ENCODE peak calls at places on chromosomes 5 and 9, in seven cellular contexts. K is left ventricle myocardium inferior, V is PC-3, J is cardiac fibroblast, L is GM20000, H is neural crest cell, S is cardiac muscle cell. O is an unnamed sample.
A peak's percentile ranks its signal among the peaks of the same experiment; 100 is the strongest.

GRCh38 chr5:169827769-169828168 is 152.5 kb downstream of the INSYN2B start:
- DNase-seq in J (peak; percentile 20), V (no peak), K (no peak), L (no peak), H (no peak), S (peak; percentile 51), O (no peak)

GRCh38 chr5:1414311-1415058 is 30.8 kb downstream of the SLC6A3 start:
- DNase-seq in J (no peak), K (peak; percentile 12), L (peak; percentile 71), H (no peak), S (no peak), V (peak; percentile 30), O (no peak)

GRCh38 chr9:128009639-128010038 is 28.9 kb upstream of the EEIG1 start:
- DNase-seq in H (no peak), K (no peak), S (no peak), V (no peak), J (no peak), L (no peak), O (no peak)

GRCh38 chr5:105238561-105238960 is 1676.0 kb upstream of the NUDT12 start:
- DNase-seq in H (no peak), V (no peak), L (no peak), S (no peak), K (no peak), J (no peak), O (no peak)

GRCh38 chr9:114487607-114488300 is 17.5 kb downstream of the WHRN start:
- DNase-seq in S (peak; percentile 77), J (peak; percentile 77), H (peak; percentile 71), V (peak; percentile 82), L (peak; percentile 71), K (no peak), O (peak; percentile 66)

GRCh38 chr5:140084466-140084865 is 29.4 kb upstream of the PURA start:
- DNase-seq in S (no peak), H (no peak), V (no peak), K (peak; percentile 28), L (no peak), J (no peak), O (no peak)

GRCh38 chr9:96246267-96246671 is 55.7 kb downstream of the HSD17B3 start:
- DNase-seq in V (no peak), H (no peak), J (no peak), L (no peak), S (no peak), K (no peak), O (no peak)

GRCh38 chr9:115808108-115808507 is 345.5 kb upstream of the PAPPA start:
- DNase-seq in L (no peak), J (peak; percentile 29), S (peak; percentile 45), K (no peak), V (peak; percentile 55), H (no peak), O (no peak)

GRCh38 chr5:176658007-176658599 is 10.8 kb downstream of the TSPAN17 start:
- DNase-seq in V (peak; percentile 68), H (peak; percentile 70), K (peak; percentile 60), L (peak; percentile 68), J (peak; percentile 72), S (peak; percentile 79), O (peak; percentile 37)

GRCh38 chr5:126376443-126376842 is 46.8 kb upstream of the GRAMD2B start:
- DNase-seq in S (no peak), J (no peak), H (no peak), K (no peak), V (no peak), L (no peak), O (no peak)

GRCh38 chr5:138389332-138389731 is 36.8 kb downstream of the KDM3B start:
- DNase-seq in K (no peak), S (peak; percentile 38), L (no peak), J (no peak), V (no peak), H (no peak), O (no peak)

GRCh38 chr9:96027271-96028131 is 152.0 kb downstream of the ERCC6L2 start:
- DNase-seq in S (no peak), K (peak; percentile 33), H (peak; percentile 16), J (no peak), V (no peak), L (peak; percentile 45), O (no peak)

GRCh38 chr5:8333977-8334376 is 465.0 kb downstream of the MTRR start:
- DNase-seq in J (no peak), K (no peak), L (no peak), S (peak; percentile 50), H (no peak), V (no peak), O (no peak)

GRCh38 chr5:110736763-110737162 is 2.0 kb upstream of the SLC25A46 start:
- DNase-seq in S (no peak), L (no peak), V (no peak), H (no peak), K (no peak), J (no peak), O (no peak)

GRCh38 chr9:132638240-132638639 is 31.5 kb downstream of the DDX31 start:
- DNase-seq in K (no peak), H (no peak), L (no peak), V (peak; percentile 40), J (no peak), S (peak; percentile 40), O (no peak)

GRCh38 chr9:94563548-94563947 is 8.7 kb downstream of the PCAT7 start:
- DNase-seq in J (no peak), V (no peak), S (no peak), K (no peak), L (no peak), H (no peak), O (no peak)

GRCh38 chr5:132774896-132775295 is 2.1 kb downstream of the SEPTIN8 start:
- DNase-seq in K (no peak), S (no peak), V (no peak), H (no peak), L (no peak), J (no peak), O (no peak)

GRCh38 chr5:125536582-125536981 is 790.1 kb upstream of the ZNF608 start:
- DNase-seq in L (no peak), H (no peak), S (peak; percentile 68), K (no peak), V (no peak), J (peak; percentile 33), O (no peak)

GRCh38 chr5:55241756-55242155 is 8.3 kb upstream of the CCNO start:
- DNase-seq in H (no peak), L (no peak), K (no peak), J (no peak), S (no peak), V (no peak), O (no peak)

GRCh38 chr5:158530111-158530510 is 569.6 kb downstream of the EBF1 start:
- DNase-seq in H (no peak), K (no peak), L (no peak), V (no peak), S (no peak), J (no peak), O (no peak)

GRCh38 chr9:35675732-35676392 is 2.1 kb downstream of the CA9 start:
- DNase-seq in V (no peak), H (peak; percentile 90), S (peak; percentile 44), K (no peak), L (peak; percentile 65), J (no peak), O (no peak)

DNA sequence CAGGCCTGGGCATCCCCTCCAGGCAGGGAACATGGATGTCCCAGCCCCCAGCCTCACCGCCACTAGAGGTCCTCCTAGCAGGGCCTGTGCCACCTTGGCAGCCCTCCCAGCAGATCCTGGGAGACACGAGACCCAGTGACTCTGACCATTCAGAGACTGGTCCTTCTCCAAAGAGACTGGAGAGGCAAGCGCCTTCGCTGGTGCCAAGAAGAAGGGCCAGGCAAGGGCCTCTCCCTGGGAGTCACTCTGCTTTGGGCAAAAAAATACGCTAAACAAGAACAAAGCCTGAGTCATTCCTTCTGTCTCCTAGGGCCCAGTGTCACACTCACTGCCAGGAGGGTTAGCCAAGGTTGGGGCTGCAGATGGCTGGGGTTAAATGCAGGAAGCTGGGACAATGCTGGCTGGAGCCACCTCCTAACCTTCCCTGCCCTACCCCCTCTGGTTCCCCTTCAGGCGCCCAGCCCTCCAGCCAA is 35.3 kb upstream of the SMIM23 start:
- DNase-seq in K (peak; percentile 49), L (no peak), V (peak; percentile 42), J (peak; percentile 60), H (no peak), S (peak; percentile 8), O (peak; percentile 12)
- TF ChIP-seq CTCF in K (peak; percentile 33), L (peak; percentile 12), V (peak; percentile 48), J (peak; percentile 10), H (no peak), S (no peak), O (peak; percentile 32)

GRCh38 chr9:86708918-86709835 is 238.1 kb downstream of the GAS1 start:
- DNase-seq in J (no peak), S (no peak), H (no peak), K (no peak), V (no peak), L (no peak), O (no peak)
- TF ChIP-seq CTCF in J (no peak), S (no peak), H (no peak), K (no peak), V (no peak), L (no peak), O (no peak)

DNA sequence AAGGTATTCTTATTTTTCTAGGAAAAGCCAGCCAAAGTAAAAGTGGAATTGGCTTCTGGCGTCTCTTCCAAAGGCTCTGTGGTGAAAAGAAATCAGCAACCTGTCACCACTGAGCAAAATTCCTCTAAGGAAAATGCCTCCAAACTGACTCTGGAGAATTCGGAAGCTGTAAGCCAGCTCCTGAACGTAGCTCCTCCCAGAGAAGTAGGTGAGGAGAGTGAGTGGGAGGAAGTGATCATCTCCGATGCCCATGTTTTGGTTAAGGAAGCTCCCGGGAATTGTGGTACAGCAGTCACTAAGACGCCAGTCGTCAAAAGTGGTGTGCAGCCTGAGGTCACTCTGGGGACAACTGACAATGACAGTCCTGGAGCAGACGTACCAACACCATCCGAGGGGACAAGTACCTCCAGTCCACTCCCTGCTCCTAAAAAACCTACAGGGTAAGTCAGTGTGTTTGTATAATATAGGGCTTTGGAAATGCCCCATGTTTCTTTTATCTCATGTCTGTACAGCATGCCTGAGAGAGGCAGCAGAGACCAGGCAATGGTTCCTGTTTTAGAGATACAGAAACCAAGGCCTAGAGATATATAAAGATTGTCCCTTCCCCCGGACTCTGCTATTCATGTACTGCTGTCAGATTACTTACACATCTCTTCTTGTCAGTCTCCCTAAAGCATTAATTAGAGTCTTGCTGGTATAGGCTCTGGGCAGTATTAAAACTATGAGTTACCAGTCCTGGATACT is 23.9 kb downstream of the HMGXB3 start:
- DNase-seq in K (no peak), J (no peak), S (no peak), V (no peak), L (no peak), H (no peak), O (no peak)
- TF ChIP-seq CTCF in K (peak; percentile 45), J (no peak), S (no peak), V (no peak), L (no peak), H (no peak), O (no peak)

GRCh38 chr5:13214182-13214581 is 730.3 kb downstream of the DNAH5 start:
- DNase-seq in L (no peak), J (no peak), K (no peak), V (no peak), H (no peak), S (no peak), O (no peak)

GRCh38 chr5:13217636-13218035 is 726.9 kb downstream of the DNAH5 start:
- DNase-seq in J (peak; percentile 1), H (no peak), L (no peak), V (no peak), K (no peak), S (no peak), O (no peak)

GRCh38 chr5:13215806-13216205 is 728.7 kb downstream of the DNAH5 start:
- DNase-seq in J (no peak), V (no peak), S (no peak), L (no peak), H (no peak), K (no peak), O (no peak)

GRCh38 chr5:13215370-13215769 is 729.1 kb downstream of the DNAH5 start:
- DNase-seq in K (no peak), S (no peak), L (no peak), V (no peak), J (no peak), H (no peak), O (no peak)

GRCh38 chr5:13218518-13218917 is 726.0 kb downstream of the DNAH5 start:
- DNase-seq in H (no peak), L (no peak), V (peak; percentile 76), K (no peak), S (no peak), J (peak; percentile 5), O (no peak)
- TF ChIP-seq CTCF in H (peak; percentile 16), L (no peak), V (peak; percentile 80), K (no peak), S (no peak), J (no peak), O (no peak)

O was measured in HFFc6.